ENCODE peak calls at places on chromosomes 12 and 14, in four cellular contexts. S, F, D and L are unnamed samples.

GRCh38 chr14:55071870-55072640 is 20.6 kb downstream of the MAPK1IP1L start:
- DNase-seq in S (peak; percentile 99), F (no peak), D (no peak), L (peak; percentile 77)

GRCh38 chr12:79686171-79686570 is 4.6 kb downstream of the PAWR start:
- DNase-seq in S (no peak), F (no peak), D (no peak), L (no peak)

GRCh38 chr12:112939761-112940357 is 1.6 kb downstream of the OAS3 start:
- DNase-seq in S (no peak), F (no peak), D (no peak), L (peak; percentile 18)

GRCh38 chr12:55696141-55696540 is 11.6 kb downstream of the ITGA7 start:
- DNase-seq in S (no peak), F (no peak), D (no peak), L (no peak)

GRCh38 chr14:63840981-63841380 is 11.8 kb upstream of the SYNE2 start:
- DNase-seq in S (no peak), F (peak; percentile 25), D (no peak), L (no peak)

GRCh38 chr12:112116232-112117060 is 7.9 kb upstream of the NAA25 start:
- DNase-seq in S (peak; percentile 46), F (no peak), D (no peak), L (no peak)

GRCh38 chr12:95918194-95918993 is 24.0 kb downstream of the CCDC38 start:
- DNase-seq in S (peak; percentile 45), F (peak; percentile 24), D (no peak), L (peak; percentile 21)

GRCh38 chr12:17264603-17265002 is 658.6 kb upstream of the LMO3 start:
- DNase-seq in S (no peak), F (no peak), D (no peak), L (no peak)

GRCh38 chr14:93033983-93034670 is 81.6 kb downstream of the ITPK1 start:
- DNase-seq in S (no peak), F (peak; percentile 16), D (no peak), L (peak; percentile 26)

GRCh38 chr12:113474635-113475436 is 3.2 kb upstream of the LHX5 start:
- DNase-seq in S (no peak), F (no peak), D (no peak), L (no peak)

GRCh38 chr14:95222870-95223398 is 65.6 kb upstream of the DICER1 start:
- DNase-seq in S (no peak), F (no peak), D (no peak), L (no peak)

GRCh38 chr12:28424965-28425364 is 234.7 kb downstream of the CCDC91 start:
- DNase-seq in S (no peak), F (no peak), D (peak; percentile 21), L (no peak)

GRCh38 chr12:79415754-79416435 is 274.9 kb downstream of the PAWR start:
- DNase-seq in S (no peak), F (no peak), D (no peak), L (no peak)

GRCh38 chr12:67690656-67691055 is 42.1 kb downstream of the DYRK2 start:
- DNase-seq in S (no peak), F (no peak), D (no peak), L (no peak)

GRCh38 chr14:48963231-48963630 is 622.9 kb downstream of the RPS29 start:
- DNase-seq in S (no peak), F (no peak), D (no peak), L (no peak)

GRCh38 chr14:104355101-104355691 is 216.8 kb downstream of the KIF26A start:
- DNase-seq in S (no peak), F (no peak), D (no peak), L (no peak)

GRCh38 chr12:53569174-53569557 is 57.0 kb downstream of the ATF7 start:
- DNase-seq in S (peak; percentile 41), F (no peak), D (peak; percentile 32), L (no peak)

GRCh38 chr12:122368361-122369073 is 54.0 kb downstream of the CLIP1 start:
- DNase-seq in S (peak; percentile 21), F (no peak), D (no peak), L (no peak)

GRCh38 chr14:36747411-36748184 is 85.9 kb downstream of the PAX9 start:
- DNase-seq in S (peak; percentile 1), F (no peak), D (no peak), L (no peak)

GRCh38 chr12:124769881-124770512 is 93.7 kb downstream of the SCARB1 start:
- DNase-seq in S (no peak), F (no peak), D (no peak), L (no peak)

GRCh38 chr14:61321385-61322010 is at the start of gene PRKCH:
- DNase-seq in S (no peak), F (peak; percentile 66), D (peak; percentile 18), L (peak; percentile 50)

GRCh38 chr14:88598097-88598675 is 35.3 kb downstream of the ZC3H14 start:
- DNase-seq in S (no peak), F (no peak), D (no peak), L (peak; percentile 17)

GRCh38 chr12:59446156-59446555 is 149.7 kb upstream of the SLC16A7 start:
- DNase-seq in S (no peak), F (no peak), D (no peak), L (no peak)

GRCh38 chr14:65074449-65075155 is 27.7 kb downstream of the MAX start:
- DNase-seq in S (no peak), F (no peak), D (no peak), L (peak; percentile 24)

GRCh38 chr12:96303656-96304055 is 96.6 kb downstream of the CDK17 start:
- DNase-seq in S (no peak), F (no peak), D (peak; percentile 56), L (no peak)

GRCh38 chr12:45183263-45183662 is 32.6 kb upstream of the ANO6 start:
- DNase-seq in S (peak; percentile 20), F (no peak), D (no peak), L (no peak)

GRCh38 chr12:29773076-29773475 is 10.7 kb downstream of the TMTC1 start:
- DNase-seq in S (no peak), F (no peak), D (no peak), L (no peak)

GRCh38 chr12:46935448-46935847 is 109.7 kb upstream of the SLC38A4 start:
- DNase-seq in S (no peak), F (no peak), D (no peak), L (no peak)

GRCh38 chr12:26798013-26798412 is 35.0 kb downstream of the ITPR2 start:
- DNase-seq in S (peak; percentile 4), F (no peak), D (no peak), L (no peak)

GRCh38 chr12:66242261-66242760 is 53.3 kb downstream of the IRAK3 start:
- DNase-seq in S (no peak), F (no peak), D (no peak), L (no peak)

GRCh38 chr12:58433969-58434368 is 486.3 kb downstream of the LRIG3 start:
- DNase-seq in S (peak; percentile 68), F (no peak), D (no peak), L (no peak)

GRCh38 chr14:33728010-33728498 is 222.8 kb downstream of the EGLN3 start:
- DNase-seq in S (no peak), F (no peak), D (no peak), L (no peak)

GRCh38 chr14:56064513-56064912 is 53.7 kb upstream of the PELI2 start:
- DNase-seq in S (no peak), F (no peak), D (no peak), L (no peak)

GRCh38 chr14:72723741-72724530 is 170.0 kb downstream of the DPF3 start:
- DNase-seq in S (no peak), F (no peak), D (peak; percentile 83), L (no peak)